ENCODE peak calls at places on chromosomes 5 and 9, in eight cellular contexts. Y, Z, N, P, H, V, I and S are unnamed samples. For H3K4me1 and H3K36me3, the result is how much of the 10 kb centered on the place peaks cover.

GRCh38 chr9:136611119-136611518 is 51.6 kb upstream of the EGFL7 start:
- DNase-seq in Y (no peak), V (no peak), I (no peak), Z (no peak), P (no peak), H (no peak), N (no peak), S (no peak)

GRCh38 chr9:115649991-115650472 is 503.6 kb upstream of the PAPPA start:
- DNase-seq in V (peak), H (peak), Z (peak), I (peak), N (peak), Y (peak), P (peak), S (peak)

GRCh38 chr9:111356567-111357244 is 26.7 kb upstream of the OR2K2 start:
- DNase-seq in Z (no peak), I (no peak), N (no peak), P (peak), Y (no peak), V (no peak), H (peak), S (peak)

GRCh38 chr5:91885291-91886265 is 502.5 kb upstream of the ARRDC3 start:
- DNase-seq in Y (no peak), I (no peak), V (no peak), P (no peak), Z (no peak), H (no peak), N (no peak), S (no peak)

GRCh38 chr5:74205745-74206570 is 434.6 kb downstream of the ENC1 start:
- DNase-seq in Z (no peak), I (no peak), H (peak), Y (no peak), N (no peak), P (no peak), V (no peak), S (no peak)

GRCh38 chr5:140413230-140413629 is 11.6 kb downstream of the ANKHD1 start:
- DNase-seq in Y (no peak), Z (no peak), V (no peak), P (no peak), H (no peak), I (no peak), N (no peak), S (no peak)

GRCh38 chr9:69460002-69460401 is 135.0 kb downstream of the ENTREP1 start:
- DNase-seq in P (no peak), H (no peak), I (no peak), N (no peak), V (no peak), Y (no peak), Z (no peak), S (no peak)

GRCh38 chr9:112012026-112012902 is 115.7 kb downstream of the UGCG start:
- DNase-seq in Y (peak), N (peak), Z (peak), V (peak), I (peak), H (peak), P (peak), S (peak)

GRCh38 chr9:79057576-79057975 is 514.2 kb upstream of the TLE4 start:
- DNase-seq in Z (no peak), V (no peak), H (no peak), P (no peak), Y (no peak), I (no peak), N (no peak), S (no peak)

GRCh38 chr5:100794844-100795243 is 108.2 kb downstream of the ST8SIA4 start:
- DNase-seq in Y (no peak), Z (no peak), V (no peak), H (no peak), P (no peak), I (no peak), N (peak), S (no peak)

GRCh38 chr9:2289234-2289755 is 274.1 kb downstream of the SMARCA2 start:
- DNase-seq in V (no peak), Z (no peak), N (no peak), Y (no peak), H (no peak), I (no peak), P (no peak), S (no peak)

DNA sequence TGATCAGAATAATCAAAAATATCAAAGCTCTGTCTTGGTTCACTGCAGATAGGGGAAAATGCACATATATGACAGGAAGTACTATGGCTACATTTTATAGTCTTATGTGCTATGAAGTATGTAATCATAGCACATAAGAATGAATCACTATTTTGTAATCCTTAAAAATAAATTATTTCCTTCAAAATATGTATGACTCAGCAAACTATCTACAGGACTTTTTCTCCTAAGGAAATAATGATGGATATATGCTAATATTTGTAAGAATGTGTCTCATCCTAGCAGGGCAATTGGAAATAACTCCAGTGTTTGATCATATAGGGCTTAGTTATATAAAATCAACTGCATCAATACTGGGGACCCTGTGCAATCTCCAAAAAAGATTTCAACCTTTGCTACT is 85.1 kb downstream of the SLC24A2 start:
- DNase-seq in H (no peak), N (no peak), P (no peak), V (no peak), I (no peak), Y (no peak), Z (no peak), S (no peak)
- H3K4me1 ChIP-seq in H (under half), N (under half), P (under half), V (under half), I (under half), Y (under half), Z (under half), S (under half)

GRCh38 chr9:120538339-120538738 is 41.6 kb downstream of the CDK5RAP2 start:
- DNase-seq in N (no peak), Y (no peak), V (no peak), Z (no peak), I (no peak), P (peak), H (no peak), S (no peak)

GRCh38 chr9:120532891-120533290 is 47.1 kb downstream of the CDK5RAP2 start:
- DNase-seq in I (no peak), P (no peak), H (no peak), Z (no peak), V (no peak), N (peak), Y (no peak), S (no peak)

GRCh38 chr9:120536949-120537640 is 42.9 kb downstream of the CDK5RAP2 start:
- DNase-seq in N (no peak), H (no peak), I (no peak), Z (no peak), V (no peak), P (no peak), Y (no peak), S (no peak)

GRCh38 chr9:120534266-120534665 is 45.7 kb downstream of the CDK5RAP2 start:
- DNase-seq in V (no peak), Z (no peak), I (no peak), Y (no peak), N (no peak), H (no peak), P (no peak), S (no peak)

DNA sequence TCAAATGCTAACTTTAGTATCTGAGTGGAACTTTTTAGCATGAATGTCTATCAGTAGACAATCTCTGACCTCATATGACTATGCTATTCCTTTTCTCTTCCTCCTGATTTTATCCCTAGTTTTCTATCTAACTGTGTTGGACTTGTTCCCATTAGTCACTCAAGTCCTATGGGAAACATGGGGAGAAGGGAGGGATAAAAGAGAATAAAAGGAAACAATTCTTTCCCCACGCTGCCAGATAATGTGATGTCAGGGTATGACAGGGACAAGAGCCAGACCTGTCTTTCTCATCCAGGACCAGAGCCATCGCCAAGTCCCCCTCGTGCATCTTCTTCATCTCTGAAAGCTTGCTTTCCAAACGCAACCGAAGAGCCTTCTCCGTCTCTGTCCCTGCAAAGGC is 43.9 kb downstream of the CDK5RAP2 start:
- DNase-seq in P (no peak), Y (no peak), V (no peak), Z (no peak), H (no peak), N (no peak), I (no peak), S (no peak)
- H3K36me3 ChIP-seq in P (under half), Y (under half), V (half or more), Z (under half), H (under half), N (under half), I (under half), S (half or more)

DNA sequence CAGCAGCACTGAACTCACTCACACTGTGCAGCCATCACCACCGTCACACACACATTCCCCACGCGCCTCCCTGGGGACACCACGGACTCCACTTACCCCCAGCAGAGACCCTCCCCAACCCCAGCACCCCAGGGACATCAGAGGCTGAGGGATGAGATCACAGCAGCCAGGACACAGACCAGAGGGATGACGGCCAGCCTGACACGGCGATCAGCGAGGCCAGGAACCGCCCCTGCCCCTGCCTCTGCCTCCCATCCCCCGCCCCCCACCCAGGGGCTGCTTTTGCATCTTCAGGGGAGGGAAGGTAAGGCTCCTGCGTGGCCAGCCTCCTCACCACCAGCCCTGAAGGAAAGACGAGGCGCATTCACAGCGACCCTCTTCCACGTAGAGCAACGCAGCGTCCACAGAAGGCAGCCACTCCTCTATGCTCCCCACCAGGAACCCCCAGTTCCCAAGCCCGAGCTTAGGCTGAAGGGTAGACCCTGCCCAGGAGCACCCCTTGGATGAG is 104.5 kb downstream of the VAV2 start:
- DNase-seq in P (no peak), Z (no peak), I (no peak), V (no peak), N (no peak), Y (no peak), H (no peak), S (no peak)
- H3K4me1 ChIP-seq in P (under half), Z (under half), I (under half), V (under half), N (under half), Y (under half), H (under half), S (under half)

GRCh38 chr9:81596671-81597426 is 92.5 kb downstream of the TLE1 start:
- DNase-seq in Z (no peak), I (no peak), V (no peak), H (no peak), P (no peak), N (no peak), Y (no peak), S (no peak)
- H3K36me3 ChIP-seq in Z (under half), I (under half), V (under half), H (under half), P (under half), N (under half), Y (under half), S (under half)

DNA sequence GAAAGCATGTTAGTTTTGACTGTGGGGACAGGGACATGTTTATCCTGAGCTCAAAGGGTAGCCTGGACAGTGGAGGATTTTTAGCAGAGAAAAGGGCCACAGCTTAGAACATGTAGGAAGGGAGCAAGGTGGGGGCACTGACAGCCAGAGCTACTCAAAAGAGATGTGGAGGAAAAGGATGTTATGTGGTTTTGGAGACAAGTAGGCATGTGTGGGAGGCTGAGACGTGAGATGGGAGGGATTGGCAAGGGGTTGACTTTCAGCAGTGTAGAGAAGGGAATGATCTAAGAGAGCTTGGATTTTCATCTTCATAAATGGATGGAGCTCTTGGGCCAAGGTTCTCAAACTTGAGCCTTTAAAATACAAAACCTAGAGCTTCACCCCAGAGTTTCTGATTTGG is 24.0 kb downstream of the SYK start:
- DNase-seq in Y (no peak), Z (no peak), N (no peak), V (no peak), H (no peak), P (no peak), I (no peak), S (no peak)
- H3K4me1 ChIP-seq in Y (under half), Z (under half), N (under half), V (under half), H (under half), P (under half), I (under half), S (under half)

DNA sequence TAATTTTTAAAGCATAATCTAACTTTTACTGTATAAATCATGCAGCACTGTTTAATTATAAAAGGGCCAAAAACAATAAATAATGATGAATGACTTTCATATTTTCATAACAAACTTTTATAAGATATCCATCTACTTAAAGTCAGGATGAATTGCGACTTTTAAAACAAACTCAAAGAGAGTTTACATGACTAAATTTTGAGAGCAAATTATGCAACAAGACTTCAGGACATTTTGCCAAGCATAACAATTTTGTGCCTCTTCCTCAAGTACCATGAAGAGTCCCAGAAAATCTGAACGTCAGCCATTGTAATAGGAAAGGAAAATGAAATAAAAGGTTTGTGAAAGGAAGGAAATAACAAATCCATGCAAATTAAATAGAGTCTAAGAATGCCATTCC is 24.4 kb downstream of the ERAP1 start:
- DNase-seq in I (no peak), Y (no peak), Z (no peak), N (no peak), H (no peak), P (no peak), V (no peak), S (no peak)
- H3K36me3 ChIP-seq in I (under half), Y (under half), Z (under half), N (under half), H (under half), P (under half), V (half or more), S (half or more)

DNA sequence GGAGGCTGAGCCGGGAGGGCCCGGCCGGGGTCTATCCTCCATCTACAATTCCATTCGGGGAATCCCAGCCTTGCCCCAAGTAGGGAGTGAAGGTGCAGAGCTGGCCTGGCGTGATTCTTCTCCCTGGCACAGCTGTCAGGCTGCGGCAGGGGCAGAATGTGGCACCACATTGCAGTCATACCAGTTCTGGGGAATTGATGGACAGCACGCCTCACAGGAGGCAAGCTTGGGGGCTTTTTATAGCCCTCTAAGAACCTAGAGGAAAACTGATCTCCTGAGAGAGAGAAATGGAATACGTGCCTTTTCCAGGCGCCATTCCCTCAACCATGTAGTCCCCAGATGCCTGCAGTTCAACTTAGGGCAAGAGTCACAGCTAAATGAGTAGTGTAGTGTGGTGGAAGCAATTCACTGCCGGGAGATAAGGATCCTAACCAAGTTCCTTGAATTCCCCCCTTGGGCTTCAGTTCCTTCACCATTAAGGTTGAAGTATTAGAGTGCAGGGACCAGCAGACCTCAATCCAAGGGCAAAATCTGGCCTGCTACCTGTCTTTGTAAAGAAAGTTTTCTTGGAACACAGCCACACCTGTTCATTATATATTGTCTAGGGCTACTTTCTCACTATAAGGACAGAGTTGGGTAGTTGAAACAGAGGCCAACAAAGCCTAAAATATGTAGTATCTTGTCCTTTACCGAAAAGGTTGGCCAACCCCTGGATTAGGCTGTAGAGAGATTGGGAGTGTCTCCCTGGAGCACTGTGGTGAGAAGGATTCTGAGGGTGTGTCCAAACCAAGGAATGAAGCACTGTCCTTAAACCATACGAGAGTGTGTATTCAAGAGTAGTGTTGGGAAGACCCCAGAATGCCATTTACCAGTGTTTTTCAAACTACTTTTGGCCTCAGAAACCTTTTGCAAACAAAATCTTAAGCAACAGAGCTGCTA is 10.6 kb downstream of the AFAP1L1 start:
- DNase-seq in V (no peak), I (no peak), P (no peak), Z (no peak), H (no peak), N (no peak), Y (no peak), S (no peak)
- H3K4me1 ChIP-seq in V (under half), I (under half), P (under half), Z (under half), H (under half), N (under half), Y (half or more), S (half or more)

GRCh38 chr9:128174062-128174461 is 14.0 kb downstream of the BBLN start:
- DNase-seq in V (no peak), N (no peak), P (no peak), H (no peak), Z (no peak), Y (no peak), I (no peak), S (no peak)
- H3K36me3 ChIP-seq in V (half or more), N (under half), P (under half), H (under half), Z (under half), Y (under half), I (under half), S (half or more)

GRCh38 chr5:59709346-59709821 is 184.1 kb downstream of the PDE4D start:
- DNase-seq in Z (no peak), I (no peak), H (no peak), V (no peak), N (no peak), P (no peak), Y (no peak), S (no peak)
- H3K4me1 ChIP-seq in Z (under half), I (under half), H (under half), V (under half), N (under half), P (under half), Y (under half), S (under half)

GRCh38 chr5:134398609-134399155 is 13.0 kb downstream of the CDKN2AIPNL start:
- DNase-seq in N (no peak), P (peak), V (no peak), H (no peak), I (no peak), Z (no peak), Y (no peak), S (no peak)
- H3K36me3 ChIP-seq in N (under half), P (under half), V (half or more), H (under half), I (under half), Z (under half), Y (under half), S (half or more)